ENCODE peak calls at places on chromosomes 5 and 9, in four cellular contexts. F is AG04450, Y is left lung, L is neuronal stem cell. X is an unnamed sample.

GRCh38 chr5:18329346-18329745 is 695.1 kb downstream of the TAF11L14 start:
- DNase-seq in F (no peak), Y (no peak), L (peak; percentile 31), X (no peak)

GRCh38 chr5:170467000-170467707 is 36.7 kb upstream of the KCNIP1 start:
- DNase-seq in F (peak; percentile 65), Y (no peak), L (no peak), X (no peak)

GRCh38 chr9:37976714-37977477 is 73.0 kb upstream of the SLC25A51 start:
- DNase-seq in F (peak; percentile 82), Y (no peak), L (no peak), X (no peak)

GRCh38 chr5:97149689-97150088 is 7.3 kb upstream of the LIX1 start:
- DNase-seq in F (no peak), Y (no peak), L (no peak), X (no peak)

GRCh38 chr9:117936185-117936758 is 232.1 kb downstream of the TLR4 start:
- DNase-seq in F (no peak), Y (no peak), L (no peak), X (no peak)

GRCh38 chr5:150122158-150122510 is 33.5 kb downstream of the PDGFRB start:
- DNase-seq in F (no peak), Y (no peak), L (no peak), X (no peak)

GRCh38 chr5:56610093-56610698 is 205.2 kb upstream of the MAP3K1 start:
- DNase-seq in F (no peak), Y (no peak), L (no peak), X (no peak)

GRCh38 chr9:109517798-109518435 is 19.8 kb upstream of the PTPN3 start:
- DNase-seq in F (no peak), Y (no peak), L (no peak), X (no peak)

GRCh38 chr9:22416692-22417060 is 29.9 kb upstream of the DMRTA1 start:
- DNase-seq in F (no peak), Y (no peak), L (no peak), X (no peak)

GRCh38 chr9:135343136-135343535 is 136.4 kb upstream of the PPP1R26 start:
- DNase-seq in F (no peak), Y (peak; percentile 63), L (no peak), X (no peak)

GRCh38 chr9:72346333-72346732 is 18.7 kb downstream of the ZFAND5 start:
- DNase-seq in F (no peak), Y (no peak), L (no peak), X (no peak)

GRCh38 chr5:177403826-177404640 is 3.6 kb upstream of the PFN3 start:
- DNase-seq in F (peak; percentile 49), Y (peak; percentile 98), L (peak; percentile 54), X (no peak)

GRCh38 chr5:136087961-136088871 is 44.4 kb upstream of the SMAD5 start:
- DNase-seq in F (no peak), Y (peak; percentile 80), L (no peak), X (no peak)
- H3K4me3 ChIP-seq in F (no peak overlapping the region), Y (no peak overlapping the region), L (no peak overlapping the region), X (no peak overlapping the region)

DNA sequence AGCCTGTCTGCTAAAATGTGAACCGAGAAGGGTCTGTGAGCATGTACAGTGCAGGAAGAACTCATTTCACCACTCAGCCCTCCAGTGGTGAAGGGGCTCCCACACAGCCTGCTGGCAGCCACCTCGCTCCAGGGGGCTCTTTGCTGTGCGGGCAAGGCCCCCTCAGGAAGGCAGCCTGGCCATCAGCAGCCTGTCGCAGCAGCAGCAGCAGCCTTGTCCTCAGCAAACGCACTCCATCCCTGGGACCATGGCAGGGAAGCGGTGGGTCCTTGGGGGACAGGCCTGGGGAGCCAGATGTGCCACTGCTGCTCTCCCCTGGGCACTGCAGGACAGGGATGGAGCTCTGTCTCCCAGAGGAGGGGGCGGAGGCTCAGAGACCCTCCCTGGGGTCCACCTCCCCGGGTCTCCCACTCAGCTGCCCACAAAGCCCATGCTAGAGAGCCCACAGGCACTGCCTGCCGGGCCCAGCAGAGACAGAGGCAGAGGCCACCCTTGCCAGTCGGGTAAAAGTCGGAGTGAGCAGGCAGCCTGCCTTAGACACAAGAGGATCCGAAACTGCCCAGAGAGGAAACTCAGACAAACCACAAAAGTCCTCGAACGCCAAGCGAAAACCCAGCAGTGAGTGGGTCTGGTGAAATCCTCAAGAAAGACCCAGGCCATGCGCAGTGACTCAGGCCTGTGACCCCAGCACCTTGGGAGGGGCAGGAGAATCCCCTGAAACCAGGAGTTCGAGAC is 8.0 kb downstream of the BRD3 start:
- DNase-seq in F (no peak), Y (peak; percentile 71), L (no peak), X (no peak)
- H3K27ac ChIP-seq in F (no peak overlapping the region), Y (peak overlapping the region; percentile 38), L (no peak overlapping the region), X (no peak overlapping the region)

GRCh38 chr5:165138261-165138660 is 1632.8 kb downstream of the MAT2B start:
- DNase-seq in F (no peak), Y (no peak), L (peak; percentile 30), X (no peak)
- H3K4me3 ChIP-seq in F (no peak overlapping the region), Y (no peak overlapping the region), L (no peak overlapping the region), X (peak overlapping the region; percentile 68)

GRCh38 chr9:89445135-89445797 is 52.6 kb downstream of the SEMA4D start:
- DNase-seq in F (no peak), Y (no peak), L (no peak), X (no peak)
- H3K27ac ChIP-seq in F (no peak overlapping the region), Y (no peak overlapping the region), L (no peak overlapping the region), X (no peak overlapping the region)

GRCh38 chr5:42995152-42995751 is 44.9 kb downstream of the ANXA2R start:
- DNase-seq in F (no peak), Y (no peak), L (no peak), X (no peak)

GRCh38 chr5:42994285-42995151 is 45.6 kb downstream of the ANXA2R start:
- DNase-seq in F (peak; percentile 81), Y (peak; percentile 91), L (peak; percentile 81), X (peak; percentile 79)

GRCh38 chr5:43000914-43001313 is 39.2 kb downstream of the ANXA2R start:
- DNase-seq in F (no peak), Y (no peak), L (no peak), X (no peak)

GRCh38 chr5:43001748-43002147 is 38.4 kb downstream of the ANXA2R start:
- DNase-seq in F (no peak), Y (no peak), L (no peak), X (no peak)

GRCh38 chr5:43000198-43000840 is 39.8 kb downstream of the ANXA2R start:
- DNase-seq in F (no peak), Y (no peak), L (no peak), X (no peak)
- H3K4me3 ChIP-seq in F (peak overlapping the region; percentile 57), Y (peak overlapping the region; percentile 1), L (peak overlapping the region; percentile 33), X (no peak overlapping the region)

GRCh38 chr9:125587819-125588460 is 119.1 kb downstream of the MAPKAP1 start:
- DNase-seq in F (no peak), Y (no peak), L (no peak), X (no peak)

GRCh38 chr9:125586173-125586512 is 120.9 kb downstream of the MAPKAP1 start:
- DNase-seq in F (no peak), Y (no peak), L (no peak), X (no peak)

GRCh38 chr9:125580701-125581286 is 126.2 kb downstream of the MAPKAP1 start:
- DNase-seq in F (no peak), Y (no peak), L (no peak), X (no peak)

GRCh38 chr9:125589287-125589686 is 117.7 kb downstream of the MAPKAP1 start:
- DNase-seq in F (no peak), Y (no peak), L (no peak), X (no peak)

GRCh38 chr9:125585503-125586172 is 121.4 kb downstream of the MAPKAP1 start:
- DNase-seq in F (no peak), Y (no peak), L (no peak), X (no peak)
- H3K27ac ChIP-seq in F (no peak overlapping the region), Y (no peak overlapping the region), L (no peak overlapping the region), X (no peak overlapping the region)

GRCh38 chr5:61735531-61735930 is 403.5 kb downstream of the ZSWIM6 start:
- DNase-seq in F (no peak), Y (no peak), L (no peak), X (no peak)

GRCh38 chr5:61737991-61738390 is 405.9 kb downstream of the ZSWIM6 start:
- DNase-seq in F (no peak), Y (no peak), L (no peak), X (no peak)

GRCh38 chr5:61734001-61734400 is 401.9 kb downstream of the ZSWIM6 start:
- DNase-seq in F (no peak), Y (no peak), L (no peak), X (no peak)

GRCh38 chr5:61734966-61735365 is 402.9 kb downstream of the ZSWIM6 start:
- DNase-seq in F (no peak), Y (no peak), L (no peak), X (no peak)

DNA sequence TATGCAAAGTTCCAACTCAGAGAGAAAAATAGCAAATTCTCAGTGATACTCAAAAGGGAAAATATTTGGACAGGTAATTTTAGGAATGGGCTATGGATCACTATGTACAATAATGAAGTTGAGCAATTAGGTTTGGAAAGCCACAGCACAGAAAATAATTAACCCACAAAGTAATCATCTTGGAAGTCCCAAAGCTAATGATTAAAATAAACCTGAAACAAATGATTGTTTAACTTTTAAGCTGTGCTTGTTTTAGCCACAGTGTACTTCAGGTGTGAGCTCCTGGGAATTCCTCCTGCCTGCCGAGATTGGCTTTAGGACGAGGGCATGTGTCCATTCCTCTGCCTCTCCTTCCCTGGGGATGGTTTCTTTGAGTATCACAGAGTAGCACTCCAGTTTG is 403.9 kb downstream of the ZSWIM6 start:
- DNase-seq in F (no peak), Y (no peak), L (no peak), X (no peak)
- H3K4me3 ChIP-seq in F (no peak overlapping the region), Y (no peak overlapping the region), L (no peak overlapping the region), X (no peak overlapping the region)

GRCh38 chr5:103075442-103075841 is 44.5 kb downstream of the GIN1 start:
- DNase-seq in F (no peak), Y (no peak), L (no peak), X (no peak)

DNA sequence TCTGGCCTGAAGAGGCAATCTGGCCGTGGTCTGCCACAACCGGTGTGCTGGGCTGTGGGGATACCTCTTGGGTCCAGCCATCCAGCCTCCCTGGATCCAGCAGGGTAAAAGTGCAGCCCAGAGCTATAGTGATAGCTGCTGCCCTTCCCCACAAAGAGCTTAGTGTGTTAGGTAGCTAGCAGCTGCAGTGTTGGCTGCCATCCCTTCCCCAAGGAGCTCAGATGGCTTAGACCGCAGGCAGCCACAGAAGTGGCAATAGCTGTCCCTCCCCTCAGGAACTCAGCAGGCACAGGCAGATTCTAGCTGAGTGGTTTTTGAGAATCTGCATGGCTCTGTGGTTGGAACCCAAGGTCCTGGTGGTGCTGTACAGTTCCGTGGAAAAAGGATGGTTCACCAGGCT is 40.1 kb downstream of the GIN1 start:
- DNase-seq in F (no peak), Y (peak; percentile 43), L (no peak), X (no peak)
- H3K27ac ChIP-seq in F (no peak overlapping the region), Y (no peak overlapping the region), L (no peak overlapping the region), X (no peak overlapping the region)

GRCh38 chr5:175857986-175858385 is 13.4 kb upstream of the CPLX2 start:
- DNase-seq in F (no peak), Y (no peak), L (no peak), X (no peak)
- H3K4me3 ChIP-seq in F (no peak overlapping the region), Y (no peak overlapping the region), L (no peak overlapping the region), X (no peak overlapping the region)

X was measured in SK-N-MC.